ENCODE peak calls at places on chromosomes 16 and 17, in six cellular contexts. S is endodermal cell, Z is HCT116, Q is astrocyte, N is neural progenitor cell, I is lower lobe of right lung. F is an unnamed sample. For H3K4me1, the result is how much of the 10 kb centered on the place peaks cover.

GRCh38 chr16:27311449-27311831 is 2.3 kb upstream of the IL4R start:
- DNase-seq in Z (no peak), N (no peak), Q (peak), S (peak), I (no peak), F (no peak)

GRCh38 chr17:40516581-40517285 is 15.3 kb upstream of the TNS4 start:
- DNase-seq in N (no peak), Q (peak), S (peak), I (no peak), Z (peak), F (no peak)

GRCh38 chr17:2266865-2267228 is 36.7 kb downstream of the SMG6 start:
- DNase-seq in Z (no peak), S (no peak), N (no peak), I (no peak), Q (no peak), F (no peak)

GRCh38 chr16:30747331-30747730 is 894 bp upstream of the PHKG2 start:
- DNase-seq in I (no peak), S (no peak), Z (no peak), N (no peak), Q (peak), F (no peak)

GRCh38 chr16:27221576-27222498 is 18.5 kb downstream of the KDM8 start:
- DNase-seq in I (peak), Z (no peak), Q (peak), N (no peak), S (no peak), F (no peak)

GRCh38 chr17:48055531-48056245 is 7.5 kb downstream of the NFE2L1 start:
- DNase-seq in Q (peak), S (peak), Z (peak), I (no peak), N (peak), F (peak)

GRCh38 chr17:80783461-80783860 is 208.2 kb upstream of the CHMP6 start:
- DNase-seq in Q (no peak), N (no peak), I (peak), Z (no peak), S (peak), F (no peak)

GRCh38 chr17:32558328-32558955 is 71.6 kb downstream of the CDK5R1 start:
- DNase-seq in N (no peak), Q (no peak), Z (no peak), I (no peak), S (peak), F (no peak)

GRCh38 chr16:84058664-84059063 is 16.1 kb upstream of the SLC38A8 start:
- DNase-seq in Q (no peak), I (no peak), Z (no peak), N (no peak), S (no peak), F (no peak)

GRCh38 chr17:82705756-82706155 is 7.3 kb upstream of the RAB40B start:
- DNase-seq in Z (no peak), I (no peak), Q (no peak), N (no peak), S (no peak), F (no peak)

GRCh38 chr16:85496145-85496544 is 117.0 kb upstream of the GSE1 start:
- DNase-seq in S (no peak), I (no peak), Z (no peak), N (no peak), Q (no peak), F (no peak)

GRCh38 chr16:88533381-88533831 is 36.8 kb upstream of the ZC3H18 start:
- DNase-seq in Q (peak), I (peak), N (no peak), Z (no peak), S (peak), F (no peak)

GRCh38 chr17:67223924-67224323 is 21.1 kb downstream of the HELZ start:
- DNase-seq in N (no peak), Z (no peak), I (no peak), Q (no peak), S (no peak), F (no peak)

GRCh38 chr17:75535119-75535537 is 9.6 kb downstream of the LLGL2 start:
- DNase-seq in Z (no peak), I (no peak), Q (no peak), S (no peak), N (peak), F (no peak)

GRCh38 chr17:5198472-5198871 is 6.8 kb upstream of the ZNF594 start:
- DNase-seq in N (no peak), S (no peak), Z (no peak), Q (no peak), I (no peak), F (no peak)

GRCh38 chr16:89152831-89153700 is 18.5 kb upstream of the CDH15 start:
- DNase-seq in N (no peak), I (no peak), S (no peak), Z (no peak), Q (no peak), F (no peak)

GRCh38 chr16:21260870-21261791 is 17.0 kb downstream of the CRYM start:
- DNase-seq in S (no peak), N (no peak), I (no peak), Z (peak), Q (peak), F (no peak)

GRCh38 chr17:11986939-11987329 is 10.3 kb downstream of the ZNF18 start:
- DNase-seq in S (no peak), I (no peak), N (peak), Q (peak), Z (peak), F (no peak)

GRCh38 chr17:46766493-46767491 is 51.7 kb downstream of the WNT3 start:
- DNase-seq in Z (no peak), S (peak), Q (no peak), I (no peak), N (no peak), F (no peak)

GRCh38 chr17:46764335-46764708 is 54.2 kb downstream of the WNT3 start:
- DNase-seq in N (no peak), Q (no peak), S (no peak), Z (no peak), I (no peak), F (no peak)

GRCh38 chr17:46765491-46765890 is 53.0 kb downstream of the WNT3 start:
- DNase-seq in N (no peak), I (no peak), Q (no peak), S (peak), Z (no peak), F (no peak)

GRCh38 chr17:46763416-46763815 is 55.1 kb downstream of the WNT3 start:
- DNase-seq in I (no peak), Q (no peak), N (no peak), S (no peak), Z (no peak), F (no peak)

DNA sequence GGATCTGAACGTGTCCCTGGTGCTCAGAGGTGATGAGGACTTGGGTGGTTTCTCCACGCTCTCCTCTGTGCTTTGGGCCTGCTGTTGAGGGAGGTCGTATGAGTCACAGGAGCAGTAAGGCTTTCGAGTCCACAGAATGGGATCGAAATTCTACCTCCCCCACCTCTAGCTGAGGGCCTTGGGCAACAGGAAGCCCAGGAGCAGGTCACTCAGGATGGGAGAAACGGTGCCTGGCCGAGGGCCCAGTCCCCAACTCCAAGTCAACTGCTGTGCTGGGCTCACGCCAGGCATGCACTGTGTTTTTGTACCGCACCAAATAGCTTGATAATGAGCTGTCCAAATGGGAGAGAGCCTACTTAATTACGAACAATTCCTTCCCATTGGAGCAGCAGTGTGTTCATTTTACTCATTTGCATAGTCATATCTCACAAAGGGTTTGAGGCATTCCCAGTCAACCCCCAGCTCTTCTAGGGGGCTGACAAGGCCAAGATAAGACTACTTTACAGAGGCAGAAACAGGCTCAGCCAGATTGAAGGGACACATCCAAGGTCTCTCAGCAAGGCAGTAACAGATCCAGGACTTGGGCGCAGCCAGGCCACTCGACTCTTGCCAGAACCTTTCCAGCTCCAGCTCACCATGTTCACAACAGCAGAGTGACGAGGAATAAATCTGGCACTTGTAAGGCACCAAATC is 53.6 kb downstream of the WNT3 start:
- DNase-seq in Q (peak), N (no peak), I (peak), Z (no peak), S (peak), F (no peak)
- H3K27ac ChIP-seq in Q (peak), N (no peak), I (no peak), Z (peak), S (no peak), F (no peak)

GRCh38 chr17:78135858-78136500 is 5.4 kb downstream of the TMC8 start:
- DNase-seq in N (no peak), Z (no peak), S (no peak), I (no peak), Q (no peak), F (no peak)

GRCh38 chr17:78134899-78135385 is 4.4 kb downstream of the TMC8 start:
- DNase-seq in Z (no peak), N (no peak), S (no peak), Q (no peak), I (no peak), F (no peak)

GRCh38 chr17:78133179-78133951 is 2.8 kb downstream of the TMC8 start:
- DNase-seq in N (no peak), Q (no peak), I (no peak), Z (no peak), S (peak), F (no peak)

GRCh38 chr17:78132767-78133178 is 2.2 kb downstream of the TMC8 start:
- DNase-seq in S (peak), Z (no peak), Q (no peak), I (no peak), N (no peak), F (no peak)

DNA sequence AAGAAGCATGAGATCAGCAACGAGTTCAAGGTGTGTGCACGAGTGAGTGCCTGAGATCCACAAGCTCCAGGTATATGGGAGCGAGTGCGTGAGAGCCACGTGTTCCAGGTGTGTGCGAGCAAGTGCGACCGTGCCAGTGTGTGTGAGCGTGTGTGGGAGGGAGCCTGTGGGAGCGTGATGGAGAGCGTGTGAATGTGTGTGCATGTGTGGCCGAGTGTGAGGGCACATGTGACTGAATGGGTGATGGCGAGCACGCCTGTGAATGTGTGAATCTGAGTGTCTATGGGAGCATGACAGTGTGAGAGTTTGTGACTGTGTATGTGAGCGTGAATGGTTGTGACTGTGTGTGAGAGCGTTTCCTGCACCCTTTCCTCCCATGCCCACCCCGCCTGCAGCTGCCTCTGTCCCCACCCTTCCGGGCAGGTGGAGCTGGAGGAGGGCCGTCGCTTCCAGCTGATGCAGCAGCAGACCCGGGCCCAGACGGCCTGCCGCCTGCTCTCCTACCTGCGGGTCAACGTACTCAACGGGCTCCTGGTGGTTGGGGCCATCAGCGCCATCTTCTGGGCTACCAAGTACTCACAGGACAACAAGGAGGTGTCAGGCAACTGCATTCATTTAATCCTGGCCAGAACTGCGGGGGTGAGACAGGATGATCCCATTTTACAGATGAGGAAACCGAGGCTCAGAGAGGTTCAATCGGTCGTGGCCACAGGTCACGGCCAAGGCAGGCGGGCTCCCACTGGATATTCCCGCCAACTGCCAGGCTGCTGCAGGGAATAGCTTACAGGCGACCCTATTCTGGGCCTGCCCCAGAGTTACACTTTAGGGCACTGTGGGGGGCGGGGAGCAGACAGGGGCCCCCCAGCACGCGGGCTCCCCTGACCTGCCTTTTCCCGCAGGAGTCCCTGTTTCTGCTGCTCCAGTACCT is 3.7 kb downstream of the TMC8 start:
- DNase-seq in Z (peak), N (peak), Q (no peak), S (peak), I (peak), F (peak)
- H3K4me1 ChIP-seq in Z (under half), N (under half), Q (under half), S (under half), I (half or more), F (under half)

GRCh38 chr17:3914319-3914685 is 2.0 kb downstream of the P2RX1 start:
- DNase-seq in I (no peak), Q (no peak), Z (no peak), N (no peak), S (no peak), F (no peak)
- H3K4me3 ChIP-seq in I (peak), Q (no peak), Z (no peak), N (no peak), S (no peak), F (no peak)

DNA sequence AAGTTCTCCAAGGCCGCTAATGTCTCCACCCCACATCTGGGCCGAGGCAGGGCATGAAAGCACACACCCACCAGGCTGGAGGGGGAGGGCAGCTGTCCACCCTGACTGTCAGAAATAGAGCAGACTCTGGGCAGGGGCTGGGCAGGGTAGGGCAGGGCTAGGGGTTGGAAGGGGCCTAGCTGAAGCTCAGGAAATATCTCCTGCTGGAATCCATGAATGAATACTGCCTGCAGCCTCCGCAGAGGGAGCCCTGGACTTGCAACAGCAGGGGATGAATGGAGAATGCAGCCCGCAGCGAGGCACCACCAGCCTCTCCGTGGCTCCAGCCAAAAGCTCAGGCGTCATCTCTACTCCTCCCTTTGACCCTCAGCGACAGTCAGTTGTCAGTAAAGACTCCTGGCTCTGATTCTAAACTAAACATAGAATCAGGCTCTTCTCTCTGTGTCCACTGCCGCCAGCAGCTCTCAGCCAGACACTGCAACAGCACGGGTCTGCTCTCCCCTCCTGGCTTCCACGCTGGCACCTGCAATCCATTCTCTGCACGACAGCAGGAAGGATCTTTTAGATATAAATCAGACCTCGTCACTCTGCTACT is 23.9 kb upstream of the NGFR start:
- DNase-seq in I (no peak), N (peak), Z (no peak), S (peak), Q (no peak), F (no peak)
- H3K27ac ChIP-seq in I (no peak), N (no peak), Z (no peak), S (no peak), Q (no peak), F (no peak)

GRCh38 chr16:77975942-77976341 is 46.4 kb upstream of the CLEC3A start:
- DNase-seq in Z (no peak), S (no peak), Q (no peak), N (no peak), I (no peak), F (no peak)
- H3K4me1 ChIP-seq in Z (under half), S (under half), Q (under half), N (under half), I (under half), F (under half)

DNA sequence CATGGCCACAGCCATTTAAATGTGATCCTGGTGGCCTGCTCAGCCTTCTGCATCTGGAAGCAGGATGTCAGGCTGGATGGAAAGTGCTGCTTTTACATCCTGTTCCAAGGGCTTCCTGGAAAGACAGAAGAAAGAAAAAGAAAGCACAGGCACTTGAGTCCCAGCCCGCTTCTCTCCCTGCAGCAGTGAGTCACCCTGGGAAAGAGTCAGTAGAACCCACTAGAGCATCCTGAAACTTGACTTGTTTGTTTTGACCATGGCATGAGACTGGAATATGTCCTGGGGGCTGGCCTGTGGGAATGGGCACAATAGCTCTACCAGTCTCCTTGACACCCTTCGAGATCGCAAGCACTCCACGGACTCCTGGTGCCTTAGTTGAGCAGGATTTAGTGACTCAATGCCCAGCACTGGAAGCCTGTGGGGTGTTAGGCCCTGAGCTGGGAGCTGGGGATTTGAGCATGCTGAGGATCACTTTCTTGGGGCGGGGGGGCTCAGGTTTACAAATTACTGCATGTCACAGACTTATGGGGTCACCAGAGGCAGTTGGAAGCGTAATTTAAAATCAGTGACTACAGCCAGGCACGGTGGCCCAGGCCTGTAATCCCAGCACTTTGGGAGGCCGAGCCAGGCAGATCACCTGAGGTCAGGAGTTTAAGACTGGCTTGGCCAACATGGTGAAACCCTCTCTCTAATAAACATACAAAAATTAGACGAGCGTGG is 22.1 kb upstream of the GNA13 start:
- DNase-seq in Z (no peak), S (no peak), Q (peak), I (no peak), N (no peak), F (no peak)
- H3K4me3 ChIP-seq in Z (no peak), S (no peak), Q (no peak), I (no peak), N (no peak), F (no peak)

DNA sequence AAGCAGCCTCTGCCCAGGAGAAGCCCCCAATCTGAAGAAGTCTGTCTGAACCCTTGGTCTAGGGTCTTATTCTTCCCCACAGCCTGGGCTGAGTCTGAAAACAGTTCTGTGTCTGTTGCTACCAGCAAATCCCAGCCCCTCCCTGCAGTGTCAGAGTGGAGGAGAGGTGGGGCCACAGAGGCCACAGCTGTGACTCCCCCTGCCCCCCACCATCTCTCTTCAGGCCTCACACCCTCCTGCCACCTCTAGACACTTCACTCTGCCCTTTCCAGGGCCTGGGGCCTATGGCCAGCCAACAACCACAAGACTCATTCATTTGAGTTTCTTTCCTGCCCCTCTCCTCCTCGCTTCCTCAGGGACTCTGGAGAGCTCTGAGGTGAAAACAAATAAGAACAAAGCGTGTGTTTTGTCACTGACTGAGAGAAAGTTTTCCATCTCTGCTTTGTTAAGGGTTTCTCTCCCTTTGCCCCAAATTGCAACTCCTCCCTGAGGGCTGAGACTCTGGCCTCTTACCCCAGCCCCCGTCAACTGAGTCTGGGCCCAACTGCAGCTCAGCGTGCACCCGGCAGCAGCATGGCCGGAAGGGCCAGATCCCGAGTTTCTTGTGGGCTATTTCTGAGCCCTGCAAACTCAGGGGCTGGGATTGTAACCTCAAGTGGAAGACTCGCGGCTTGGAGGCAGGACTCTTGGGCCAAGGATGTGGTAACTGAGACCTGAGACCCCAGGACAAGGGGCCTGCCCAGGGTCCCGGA is 13.2 kb downstream of the C17orf50 start:
- DNase-seq in Z (no peak), Q (no peak), S (peak), I (peak), N (no peak), F (no peak)
- H3K27ac ChIP-seq in Z (no peak), Q (no peak), S (peak), I (peak), N (no peak), F (no peak)

GRCh38 chr17:977163-977562 is 2.4 kb downstream of the NXN start:
- DNase-seq in N (peak), I (no peak), Z (no peak), Q (no peak), S (no peak), F (no peak)
- H3K4me1 ChIP-seq in N (under half), I (half or more), Z (under half), Q (under half), S (under half), F (under half)

F was measured in iPS DF 6.9.